ENCODE peak calls at places on chromosomes 2 and 18, in four cellular contexts. X is Peyer's patch, V is stomach, L is A549. K is an unnamed sample.

GRCh38 chr2:239052046-239052445 is 204.2 kb downstream of the TWIST2 start:
- DNase-seq in V (no peak), X (peak), L (no peak), K (no peak)

GRCh38 chr18:25144835-25145234 is 207.1 kb downstream of the ZNF521 start:
- DNase-seq in L (no peak), V (no peak), X (no peak), K (no peak)

GRCh38 chr2:240594511-240595380 is 8.2 kb downstream of the CAPN10 start:
- DNase-seq in V (no peak), L (no peak), X (peak), K (no peak)

GRCh38 chr2:109344270-109344805 is 215.3 kb downstream of the SH3RF3 start:
- DNase-seq in L (no peak), V (no peak), X (no peak), K (no peak)

GRCh38 chr2:98898423-98898841 is 37.6 kb downstream of the CRACDL start:
- DNase-seq in X (no peak), L (no peak), V (no peak), K (no peak)

GRCh38 chr2:197097578-197098366 is 171.3 kb upstream of the PGAP1 start:
- DNase-seq in L (no peak), V (no peak), X (no peak), K (no peak)

GRCh38 chr2:145740302-145740701 is 1220.4 kb upstream of the ZEB2 start:
- DNase-seq in L (no peak), X (no peak), V (no peak), K (no peak)

GRCh38 chr2:108377815-108378630 is at the start of gene SULT1C4:
- DNase-seq in X (no peak), L (no peak), V (no peak), K (no peak)

GRCh38 chr2:207330912-207331311 is 165.2 kb upstream of the KLF7 start:
- DNase-seq in V (peak), L (peak), X (no peak), K (no peak)

DNA sequence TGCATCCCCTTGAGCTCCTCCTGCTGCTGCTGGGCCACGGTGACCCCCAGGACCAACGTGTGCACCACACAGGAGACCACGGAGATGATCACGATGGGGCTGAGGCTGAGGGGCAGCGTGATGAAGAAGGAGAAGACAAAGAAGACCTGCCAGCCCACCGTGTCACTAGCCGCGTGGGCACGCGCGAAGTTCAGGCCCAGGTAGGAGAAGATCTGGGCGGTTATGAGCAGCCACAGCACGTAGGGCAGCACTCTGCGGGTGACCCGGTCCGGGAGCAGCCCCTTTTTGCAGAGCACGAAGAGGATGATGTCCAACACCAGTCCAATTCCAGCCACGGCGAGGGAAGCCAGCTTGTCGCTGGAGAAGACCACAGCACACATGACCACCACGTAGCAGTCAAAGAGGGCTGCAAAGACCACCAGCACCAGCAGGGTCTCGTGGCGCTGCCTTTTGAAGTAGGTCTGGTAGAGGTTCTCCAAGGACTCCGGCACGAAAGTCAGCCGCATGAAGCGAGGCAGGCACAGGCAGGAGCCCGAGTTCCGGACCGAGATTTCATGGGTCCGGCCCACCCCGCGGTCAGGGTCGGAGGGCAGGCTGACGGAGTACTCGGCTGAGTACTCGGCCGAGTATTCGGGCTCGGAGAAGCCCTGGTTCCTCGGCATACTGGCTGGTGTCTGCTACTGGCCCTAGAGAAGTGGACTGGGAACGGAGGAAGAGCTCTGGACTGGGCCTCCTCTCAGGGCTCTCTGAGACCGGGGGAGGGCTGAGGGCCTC is 1.5 kb downstream of the ADCY3 start:
- DNase-seq in L (no peak), X (no peak), V (no peak), K (no peak)
- TF ChIP-seq POLR2A in L (no peak), X (no peak), V (no peak), K (no peak)

DNA sequence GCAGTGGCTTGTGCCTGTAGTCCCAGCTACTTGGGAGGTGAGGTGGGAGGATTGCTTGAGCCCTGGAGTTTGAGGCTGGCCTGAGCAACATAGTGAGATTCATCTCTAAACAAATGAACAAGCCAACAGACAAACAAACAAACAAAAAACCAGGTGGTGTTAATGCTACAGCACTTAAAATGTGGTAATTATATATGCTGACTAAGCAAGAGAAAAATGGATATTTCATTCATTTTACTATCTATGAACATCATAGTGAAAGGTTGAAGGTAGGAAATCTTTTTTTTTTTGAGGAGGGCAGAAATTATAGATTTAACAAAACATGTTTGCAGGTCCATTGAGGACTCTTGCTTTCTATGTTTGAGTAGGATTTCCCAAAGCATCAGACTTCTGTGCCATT is 42.2 kb upstream of the THOC1 start:
- DNase-seq in X (no peak), V (no peak), L (no peak), K (no peak)
- TF ChIP-seq POLR2A in X (no peak), V (no peak), L (no peak), K (no peak)

GRCh38 chr18:47929681-47930085 is 776 bp downstream of the SMAD2 start:
- DNase-seq in V (no peak), L (no peak), X (no peak), K (peak)

GRCh38 chr18:47930844-47931706 is 616 bp upstream of the SMAD2 start:
- DNase-seq in L (peak), V (peak), X (peak), K (peak)

GRCh38 chr18:47931707-47932103 is 1.2 kb upstream of the SMAD2 start:
- DNase-seq in V (peak), L (peak), X (no peak), K (peak)

GRCh38 chr18:47928466-47928865 is 2.0 kb downstream of the SMAD2 start:
- DNase-seq in L (no peak), V (no peak), X (no peak), K (peak)

GRCh38 chr18:47930086-47930843 is at the start of gene SMAD2:
- DNase-seq in L (peak), X (peak), V (peak), K (peak)
- TF ChIP-seq POLR2A in L (peak), X (peak), V (no peak), K (no peak)

DNA sequence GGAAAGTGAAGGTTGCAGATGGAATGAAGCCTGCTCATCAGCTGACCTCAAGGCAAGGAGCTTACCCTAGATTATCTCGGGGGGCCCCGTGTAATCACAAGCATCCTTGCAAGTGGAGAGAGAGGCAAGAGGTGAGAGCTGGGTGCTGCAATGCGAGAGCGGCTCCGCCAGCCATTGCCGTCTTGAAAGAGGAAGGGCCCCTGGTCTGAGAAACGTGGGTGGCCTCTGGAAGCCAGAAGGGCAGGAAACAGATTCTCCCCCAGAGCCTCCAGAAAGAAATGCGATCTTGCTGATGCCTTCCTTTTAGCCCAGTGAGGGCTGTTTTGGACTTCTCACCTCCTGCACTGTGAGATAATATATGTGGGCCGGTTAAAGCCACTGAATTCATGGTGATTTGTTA is 319.6 kb upstream of the HS6ST1 start:
- DNase-seq in V (peak), X (no peak), L (no peak), K (no peak)
- TF ChIP-seq POLR2A in V (no peak), X (no peak), L (no peak), K (no peak)

GRCh38 chr2:174399171-174399570 is 3.6 kb downstream of the SCRN3 start:
- DNase-seq in L (no peak), V (no peak), X (no peak), K (no peak)

GRCh38 chr2:174392706-174393105 is 2.8 kb upstream of the SCRN3 start:
- DNase-seq in V (no peak), X (no peak), L (no peak), K (no peak)

GRCh38 chr2:174397773-174398172 is 2.2 kb downstream of the SCRN3 start:
- DNase-seq in L (no peak), V (no peak), X (no peak), K (no peak)

GRCh38 chr2:174400853-174401252 is 5.3 kb downstream of the SCRN3 start:
- DNase-seq in X (no peak), V (no peak), L (no peak), K (no peak)

DNA sequence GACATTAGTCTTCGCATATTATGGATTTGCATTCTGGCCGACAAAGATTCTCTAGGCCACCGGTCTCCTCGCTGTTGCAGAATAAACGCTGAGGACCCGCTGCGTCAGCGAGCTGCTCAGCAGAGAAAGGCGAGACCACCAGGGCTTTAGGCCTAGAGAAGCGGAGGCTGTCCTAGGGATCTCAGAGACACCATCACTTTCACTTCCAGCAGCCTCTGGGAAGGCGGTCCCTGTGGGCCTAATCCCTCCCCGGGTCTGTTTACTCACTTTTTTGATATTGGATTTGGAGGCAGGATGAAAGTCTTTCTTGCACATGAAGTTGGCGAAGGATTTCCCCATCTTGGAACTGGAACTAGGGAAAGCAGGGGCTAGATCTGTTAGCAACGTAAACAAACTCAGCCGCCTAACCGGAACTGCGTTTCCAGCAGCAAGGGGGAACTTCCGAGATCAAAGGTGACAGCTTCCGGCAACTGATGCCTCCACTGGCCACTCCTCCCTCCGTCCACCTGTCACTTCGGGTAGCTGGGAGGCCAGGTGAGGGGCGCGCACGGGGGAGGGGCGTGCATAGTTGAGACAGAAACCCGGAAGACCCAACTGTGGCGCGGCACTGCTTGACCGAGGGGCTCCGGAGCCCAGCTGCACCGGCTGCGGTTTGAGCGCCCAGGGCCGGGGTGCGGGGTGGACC is at the start of gene SCRN3:
- DNase-seq in L (peak), X (peak), V (peak), K (peak)
- TF ChIP-seq POLR2A in L (peak), X (peak), V (no peak), K (peak)